ENCODE peak calls at places on chromosomes 16 and 17, in ten cellular contexts. L, Y, U, H, O, W, X, E, Q and J are unnamed samples.

GRCh38 chr17:49739662-49740271 is 24.2 kb downstream of the FAM117A start:
- DNase-seq in Q (no peak), U (peak; percentile 16), L (no peak), Y (no peak), E (peak; percentile 96), X (peak; percentile 90), W (peak; percentile 95), O (no peak), H (no peak), J (peak; percentile 96)

GRCh38 chr16:57999971-58000705 is at the start of gene ZNF319:
- DNase-seq in O (peak; percentile 66), W (peak; percentile 93), H (no peak), E (peak; percentile 29), X (peak; percentile 34), L (peak; percentile 44), U (no peak), Y (peak; percentile 24), Q (no peak), J (peak; percentile 59)

GRCh38 chr16:89409161-89409711 is 81.1 kb downstream of the ANKRD11 start:
- DNase-seq in E (no peak), O (no peak), W (no peak), Y (peak; percentile 49), U (peak; percentile 19), Q (no peak), X (no peak), H (no peak), L (no peak), J (no peak)

GRCh38 chr16:78695371-78695770 is 595.9 kb downstream of the WWOX start:
- DNase-seq in U (no peak), L (no peak), Y (no peak), O (no peak), Q (no peak), E (no peak), W (no peak), H (no peak), X (no peak), J (no peak)

GRCh38 chr17:27989046-27989445 is 53.4 kb upstream of the NLK start:
- DNase-seq in X (no peak), E (no peak), U (peak; percentile 42), H (no peak), Y (peak; percentile 50), O (no peak), Q (no peak), W (no peak), L (no peak), J (no peak)

GRCh38 chr16:66510711-66511614 is 39.0 kb downstream of the TK2 start:
- DNase-seq in W (no peak), H (no peak), Q (no peak), E (no peak), L (no peak), X (no peak), U (no peak), Y (peak; percentile 30), O (no peak), J (no peak)

GRCh38 chr16:15572329-15573001 is 70.5 kb downstream of the MARF1 start:
- DNase-seq in E (no peak), O (peak; percentile 67), U (no peak), X (no peak), H (no peak), L (no peak), Y (peak; percentile 75), Q (no peak), W (no peak), J (no peak)

GRCh38 chr17:279356-279755 is 73.3 kb downstream of the RPH3AL start:
- DNase-seq in O (no peak), Y (no peak), H (no peak), X (no peak), U (no peak), E (no peak), L (no peak), W (no peak), Q (no peak), J (no peak)

GRCh38 chr16:53089434-53090270 is 34.9 kb downstream of the CHD9 start:
- DNase-seq in L (peak; percentile 59), H (peak; percentile 29), X (no peak), O (no peak), Q (no peak), U (peak; percentile 75), E (no peak), W (no peak), Y (peak; percentile 57), J (no peak)

GRCh38 chr16:10245002-10245401 is 62.8 kb upstream of the GRIN2A start:
- DNase-seq in Q (no peak), L (no peak), O (no peak), E (no peak), U (no peak), W (no peak), H (no peak), Y (no peak), X (no peak), J (no peak)
- H2AFZ ChIP-seq in Q (no peak overlapping the region), L (peak overlapping the region; percentile 66), O (no peak overlapping the region), E (no peak overlapping the region), U (no peak overlapping the region), W (no peak overlapping the region), H (no peak overlapping the region), Y (no peak overlapping the region), X (no peak overlapping the region), J (no peak overlapping the region)

GRCh38 chr17:64964796-64965195 is 45.5 kb upstream of the LRRC37A3 start:
- DNase-seq in X (no peak), H (no peak), U (no peak), Q (no peak), E (no peak), L (no peak), W (no peak), Y (peak; percentile 63), O (peak; percentile 55), J (no peak)
- H3K4me1 ChIP-seq in X (peaks cover 30% of the 10 kb centered on the region), H (peaks cover 12% of the 10 kb centered on the region), U (peaks cover 6% of the 10 kb centered on the region), Q (no peaks in the 10 kb centered on the region), E (peaks cover 74% of the 10 kb centered on the region), L (peaks cover 6% of the 10 kb centered on the region), W (peaks cover 11% of the 10 kb centered on the region), Y (no peaks in the 10 kb centered on the region), O (peaks cover 77% of the 10 kb centered on the region), J (peaks cover 85% of the 10 kb centered on the region)

GRCh38 chr16:11667824-11668589 is at the start of gene SNN:
- DNase-seq in L (peak; percentile 93), E (peak; percentile 89), Y (peak; percentile 79), H (peak; percentile 85), O (peak; percentile 95), U (peak; percentile 79), X (peak; percentile 93), Q (peak; percentile 81), W (peak; percentile 99), J (peak; percentile 92)

GRCh38 chr16:11666108-11667055 is 1.9 kb upstream of the SNN start:
- DNase-seq in H (no peak), X (no peak), E (peak; percentile 48), Q (peak; percentile 34), L (no peak), W (no peak), O (no peak), U (no peak), Y (no peak), J (no peak)

GRCh38 chr16:11665071-11665491 is 3.2 kb upstream of the SNN start:
- DNase-seq in E (peak; percentile 90), X (no peak), U (no peak), O (no peak), H (no peak), L (peak; percentile 85), Y (no peak), Q (peak; percentile 67), W (no peak), J (peak; percentile 76)

GRCh38 chr16:11668590-11669379 is 530 bp downstream of the SNN start:
- DNase-seq in E (no peak), Q (no peak), U (no peak), W (no peak), H (peak; percentile 45), L (peak; percentile 72), Y (no peak), O (no peak), X (no peak), J (no peak)

GRCh38 chr16:11667221-11667823 is 933 bp upstream of the SNN start:
- DNase-seq in Q (peak; percentile 39), X (no peak), E (no peak), O (no peak), L (peak; percentile 48), H (no peak), Y (no peak), W (no peak), U (no peak), J (no peak)
- H3K4me2 ChIP-seq in Q (no peak overlapping the region), X (peak overlapping the region; percentile 79), E (peak overlapping the region; percentile 86), O (no peak overlapping the region), L (peak overlapping the region; percentile 73), H (no peak overlapping the region), Y (no peak overlapping the region), W (peak overlapping the region; percentile 67), U (no peak overlapping the region), J (peak overlapping the region; percentile 85)

GRCh38 chr16:1351582-1352362 is at the start of the genes GNPTG and TSR3:
- DNase-seq in W (peak; percentile 91), L (peak; percentile 84), Q (peak; percentile 80), U (peak; percentile 81), X (peak; percentile 93), O (peak; percentile 95), H (peak; percentile 89), E (peak; percentile 82), Y (peak; percentile 84), J (peak; percentile 93)
- H2AFZ ChIP-seq in W (peak within 1 kb of the TSS; percentile 84), L (peak within 1 kb of the TSS; percentile 69), Q (no peak within 1 kb of the TSS), U (peak within 1 kb of the TSS; percentile 69), X (peak within 1 kb of the TSS; percentile 66), O (peak within 1 kb of the TSS; percentile 84), H (peak within 1 kb of the TSS; percentile 95), E (peak within 1 kb of the TSS; percentile 93), Y (peak within 1 kb of the TSS; percentile 65), J (peak within 1 kb of the TSS; percentile 26)

DNA sequence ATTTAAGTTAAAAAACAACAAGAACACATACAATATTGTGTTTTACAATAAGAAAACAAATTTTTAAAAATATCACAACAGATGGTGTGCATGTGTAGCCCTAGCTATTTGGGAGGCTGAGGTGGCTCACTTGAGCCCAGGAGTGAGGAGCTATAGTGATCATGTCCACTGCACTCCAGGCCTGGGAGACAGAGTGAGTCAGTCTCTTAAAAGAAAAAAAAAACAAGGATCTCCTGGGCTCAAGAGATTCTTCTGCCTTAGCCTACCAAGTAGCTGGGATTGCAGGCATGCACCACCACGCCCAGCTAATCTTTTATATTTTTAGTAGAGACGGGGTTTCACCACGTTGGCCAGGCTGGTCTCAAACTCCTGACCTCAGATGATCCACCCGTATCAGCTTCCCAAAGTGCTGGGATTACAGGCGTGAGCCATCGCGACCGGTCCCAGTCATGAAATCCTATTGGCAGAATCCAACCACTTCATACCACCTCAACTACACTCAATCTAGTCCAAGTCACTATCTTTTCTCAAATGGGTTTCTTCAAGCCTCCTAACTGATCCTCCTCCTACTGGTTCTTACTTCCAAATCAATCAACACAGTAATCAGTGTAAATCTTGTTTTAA is 55.0 kb downstream of the STH start:
- DNase-seq in X (no peak), E (no peak), L (no peak), Y (peak; percentile 67), H (no peak), O (no peak), Q (no peak), U (no peak), W (no peak), J (no peak)
- H3K4me1 ChIP-seq in X (no peaks in the 10 kb centered on the region), E (no peaks in the 10 kb centered on the region), L (peaks cover 19% of the 10 kb centered on the region), Y (peaks cover 2% of the 10 kb centered on the region), H (peaks cover 3% of the 10 kb centered on the region), O (no peaks in the 10 kb centered on the region), Q (peaks cover 5% of the 10 kb centered on the region), U (peaks cover 22% of the 10 kb centered on the region), W (peaks cover 5% of the 10 kb centered on the region), J (no peaks in the 10 kb centered on the region)